ENCODE peak calls at places on chromosomes 5 and 9, in nine cellular contexts. Z is PC-3, N is MV-4-11, R is thyroid gland, D is neuronal stem cell, V is AG09309, T is NCI-H345, B is astrocyte of the spinal cord, A is stomach. K is an unnamed sample.
A peak's percentile ranks its signal among the peaks of the same experiment; 100 is the strongest.

GRCh38 chr5:95959964-95960801 is 1.5 kb downstream of the ELL2 start:
- DNase-seq in V (no peak), D (no peak), Z (no peak), A (no peak), N (no peak), B (peak; percentile 59), T (no peak), R (peak; percentile 9), K (peak; percentile 16)

GRCh38 chr9:31321686-31322085 is 1062.8 kb upstream of the ACO1 start:
- DNase-seq in D (no peak), N (no peak), R (no peak), T (no peak), B (no peak), Z (no peak), A (no peak), V (no peak), K (no peak)

GRCh38 chr5:139905401-139905800 is 109.8 kb downstream of the PSD2 start:
- DNase-seq in B (no peak), T (no peak), N (no peak), V (no peak), A (no peak), R (no peak), D (no peak), Z (no peak), K (no peak)

GRCh38 chr5:113233606-113234005 is 201.2 kb downstream of the TSSK1B start:
- DNase-seq in B (no peak), N (no peak), Z (no peak), R (no peak), T (no peak), D (no peak), V (no peak), A (no peak), K (no peak)

GRCh38 chr5:42566658-42567313 is 143.5 kb downstream of the GHR start:
- DNase-seq in T (no peak), D (no peak), V (no peak), N (no peak), R (no peak), B (peak; percentile 39), A (no peak), Z (no peak), K (no peak)

GRCh38 chr5:106312360-106312759 is 1358.4 kb downstream of the EFNA5 start:
- DNase-seq in A (no peak), Z (peak; percentile 75), D (no peak), B (peak; percentile 49), N (no peak), T (no peak), R (no peak), V (no peak), K (no peak)

GRCh38 chr5:102152906-102153787 is 142.9 kb downstream of the SLCO4C1 start:
- DNase-seq in Z (peak; percentile 68), R (no peak), D (peak; percentile 24), V (no peak), T (peak; percentile 27), N (peak; percentile 48), B (peak; percentile 34), A (no peak), K (no peak)

GRCh38 chr9:136728548-136729123 is 14.1 kb downstream of the LCN10 start:
- DNase-seq in A (no peak), R (peak; percentile 35), T (no peak), Z (peak; percentile 20), D (no peak), V (no peak), N (no peak), B (peak; percentile 30), K (peak; percentile 31)

GRCh38 chr5:32512916-32513315 is 68.4 kb upstream of the ZFR start:
- DNase-seq in D (no peak), B (no peak), A (no peak), Z (no peak), V (no peak), R (no peak), N (no peak), T (no peak), K (no peak)

GRCh38 chr5:83522431-83522830 is 50.9 kb downstream of the VCAN start:
- DNase-seq in Z (no peak), D (no peak), R (no peak), N (no peak), T (no peak), V (no peak), A (no peak), B (no peak), K (no peak)

GRCh38 chr5:142290574-142291299 is 34.1 kb downstream of the SPRY4 start:
- DNase-seq in T (peak; percentile 74), R (no peak), V (no peak), Z (peak; percentile 64), N (no peak), D (no peak), B (peak; percentile 35), A (no peak), K (no peak)

GRCh38 chr9:121537283-121537682 is 37.6 kb upstream of the GGTA1 start:
- DNase-seq in A (peak; percentile 33), R (no peak), N (no peak), Z (no peak), V (no peak), T (no peak), B (no peak), D (no peak), K (no peak)

GRCh38 chr5:170740586-170741205 is 42.8 kb upstream of the GABRP start:
- DNase-seq in Z (no peak), D (no peak), A (no peak), V (no peak), R (no peak), B (no peak), T (no peak), N (no peak), K (no peak)

GRCh38 chr5:151063136-151063544 is 17.7 kb downstream of the TNIP1 start:
- DNase-seq in A (no peak), B (peak; percentile 85), T (no peak), D (no peak), Z (peak; percentile 65), V (no peak), R (no peak), N (peak; percentile 76), K (no peak)

GRCh38 chr9:133162802-133163558 is 734 bp downstream of the GBGT1 start:
- DNase-seq in Z (no peak), D (no peak), R (no peak), A (no peak), B (no peak), T (no peak), N (no peak), V (no peak), K (no peak)

GRCh38 chr5:56152437-56152836 is 80.7 kb downstream of the ANKRD55 start:
- DNase-seq in R (no peak), D (no peak), N (no peak), Z (no peak), A (no peak), B (no peak), T (no peak), V (no peak), K (no peak)

GRCh38 chr5:67693956-67694564 is 497.5 kb upstream of the CD180 start:
- DNase-seq in D (no peak), A (peak; percentile 26), V (no peak), T (no peak), B (peak; percentile 14), N (no peak), R (peak; percentile 91), Z (no peak), K (peak; percentile 56)

GRCh38 chr5:146618434-146618833 is 102.4 kb upstream of the GPR151 start:
- DNase-seq in A (no peak), R (no peak), Z (no peak), B (no peak), V (no peak), T (no peak), D (no peak), N (no peak), K (no peak)

GRCh38 chr5:548256-548655 is 24.0 kb upstream of the SLC9A3 start:
- DNase-seq in T (no peak), V (no peak), A (no peak), B (no peak), R (no peak), D (no peak), Z (no peak), N (no peak), K (peak; percentile 18)

GRCh38 chr5:69497006-69497520 is 4.5 kb downstream of the OCLN start:
- DNase-seq in Z (no peak), A (no peak), T (no peak), R (no peak), D (no peak), V (no peak), B (no peak), N (no peak), K (no peak)

GRCh38 chr9:129336601-129337286 is 158.7 kb upstream of the IER5L start:
- DNase-seq in D (no peak), R (peak; percentile 33), N (no peak), T (no peak), B (peak; percentile 80), A (peak; percentile 67), Z (no peak), V (peak; percentile 53), K (peak; percentile 47)

GRCh38 chr9:133397895-133398294 is 19.9 kb downstream of the REXO4 start:
- DNase-seq in T (no peak), N (no peak), R (no peak), Z (no peak), A (no peak), B (no peak), D (no peak), V (no peak), K (no peak)

GRCh38 chr5:145218982-145219381 is 616.2 kb downstream of the PRELID2 start:
- DNase-seq in R (no peak), N (no peak), V (no peak), T (no peak), D (no peak), B (no peak), Z (no peak), A (no peak), K (no peak)

GRCh38 chr5:83077662-83078261 is 415 bp downstream of the XRCC4 start:
- DNase-seq in V (no peak), Z (no peak), B (no peak), A (no peak), T (no peak), D (no peak), N (peak; percentile 45), R (peak; percentile 5), K (peak; percentile 14)

GRCh38 chr9:115006660-115007059 is 76.3 kb upstream of the TNFSF8 start:
- DNase-seq in V (peak; percentile 96), N (peak; percentile 92), Z (peak; percentile 80), R (no peak), A (no peak), B (peak; percentile 87), D (no peak), T (no peak), K (no peak)

GRCh38 chr9:107683566-107683965 is 194.0 kb upstream of the KLF4 start:
- DNase-seq in D (no peak), Z (no peak), V (no peak), B (no peak), T (no peak), N (peak; percentile 79), R (no peak), A (no peak), K (peak; percentile 47)

GRCh38 chr9:27499481-27499880 is 24.6 kb upstream of the IFNK start:
- DNase-seq in Z (peak; percentile 74), B (peak; percentile 55), T (no peak), R (no peak), V (no peak), D (no peak), N (peak; percentile 66), A (no peak), K (no peak)

GRCh38 chr9:120152295-120152694 is 427.7 kb downstream of the CDK5RAP2 start:
- DNase-seq in Z (no peak), T (peak; percentile 52), N (no peak), V (no peak), D (peak; percentile 48), B (no peak), A (no peak), R (no peak), K (no peak)

GRCh38 chr5:155079698-155080097 is 66.1 kb downstream of the KIF4B start:
- DNase-seq in N (no peak), B (no peak), T (no peak), A (no peak), V (no peak), Z (no peak), D (no peak), R (no peak), K (no peak)

GRCh38 chr5:58958701-58959100 is 375.8 kb downstream of the RAB3C start:
- DNase-seq in D (no peak), V (no peak), T (no peak), N (no peak), R (no peak), B (no peak), A (no peak), Z (no peak), K (no peak)

GRCh38 chr5:174560861-174561260 is 163.5 kb upstream of the MSX2 start:
- DNase-seq in T (no peak), B (no peak), D (no peak), A (no peak), Z (no peak), N (no peak), R (no peak), V (no peak), K (no peak)